ENCODE peak calls at places on chromosome 3, in four cellular contexts. G is H1, R is K562, K is GM12878. Y is an unnamed sample.

GRCh38 chr3:81581966-81582599 is 179.4 kb downstream of the GBE1 start:
- DNase-seq in G (peak), R (peak), K (peak), Y (peak)

GRCh38 chr3:127373701-127374625 is 86.1 kb upstream of the PRR20G start:
- DNase-seq in G (no peak), R (peak), K (no peak), Y (no peak)

GRCh38 chr3:933311-933710 is 159.5 kb upstream of the CNTN6 start:
- DNase-seq in G (no peak), R (no peak), K (no peak), Y (no peak)

GRCh38 chr3:106030620-106030945 is 161.8 kb upstream of the CBLB start:
- DNase-seq in G (no peak), R (no peak), K (no peak), Y (no peak)

GRCh38 chr3:37992271-37993066 is 1.9 kb downstream of the VILL start:
- DNase-seq in G (no peak), R (no peak), K (no peak), Y (no peak)

GRCh38 chr3:17894434-17895060 is 152.1 kb upstream of the TBC1D5 start:
- DNase-seq in G (peak), R (peak), K (no peak), Y (no peak)

GRCh38 chr3:66041116-66041515 is 2.4 kb upstream of the MAGI1 start:
- DNase-seq in G (no peak), R (no peak), K (no peak), Y (no peak)

GRCh38 chr3:85571835-85572234 is 613.0 kb downstream of the CADM2 start:
- DNase-seq in G (no peak), R (no peak), K (no peak), Y (no peak)

GRCh38 chr3:17602126-17602525 is 140.3 kb downstream of the TBC1D5 start:
- DNase-seq in G (no peak), R (no peak), K (no peak), Y (no peak)

GRCh38 chr3:172367205-172368105 is 80.8 kb downstream of the GHSR start:
- DNase-seq in G (no peak), R (peak), K (no peak), Y (peak)
- TF ChIP-seq NRF1 in G (no peak), R (no peak), K (no peak), Y (no peak)

DNA sequence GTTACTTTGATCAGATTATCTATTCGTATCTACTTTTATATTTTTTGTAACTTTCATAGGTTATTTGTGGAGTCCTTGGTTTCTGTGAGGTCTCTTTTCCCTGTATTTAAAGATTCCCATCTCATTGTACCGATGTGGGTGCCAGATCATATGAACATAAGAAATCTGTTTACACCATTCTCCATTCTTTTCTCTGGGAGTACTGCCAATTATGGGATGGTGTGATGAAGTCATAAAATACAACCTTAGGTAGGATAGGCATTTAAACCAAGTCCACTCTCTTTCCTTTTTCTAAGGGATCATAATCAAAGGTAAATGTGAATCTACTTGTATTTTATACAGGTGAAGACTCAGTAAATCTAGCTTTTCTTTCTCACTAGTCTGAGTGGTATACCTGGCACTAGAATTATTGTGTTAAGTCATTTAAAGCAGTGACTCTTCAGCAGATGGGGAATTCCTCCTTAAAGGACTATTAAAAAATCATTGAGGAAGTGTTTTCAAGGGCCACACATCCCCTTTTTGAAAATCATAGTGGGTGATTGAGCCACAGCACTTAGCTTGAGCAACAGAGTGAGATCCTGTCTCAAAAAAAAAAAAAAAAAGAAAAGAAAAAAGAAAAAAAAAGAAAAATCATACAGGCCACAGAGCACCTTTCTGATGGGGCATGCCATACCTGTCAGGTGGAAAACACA is 12.3 kb upstream of the NFKBIZ start:
- DNase-seq in G (no peak), R (no peak), K (no peak), Y (no peak)
- TF ChIP-seq NRF1 in G (no peak), R (no peak), K (no peak), Y (no peak)

DNA sequence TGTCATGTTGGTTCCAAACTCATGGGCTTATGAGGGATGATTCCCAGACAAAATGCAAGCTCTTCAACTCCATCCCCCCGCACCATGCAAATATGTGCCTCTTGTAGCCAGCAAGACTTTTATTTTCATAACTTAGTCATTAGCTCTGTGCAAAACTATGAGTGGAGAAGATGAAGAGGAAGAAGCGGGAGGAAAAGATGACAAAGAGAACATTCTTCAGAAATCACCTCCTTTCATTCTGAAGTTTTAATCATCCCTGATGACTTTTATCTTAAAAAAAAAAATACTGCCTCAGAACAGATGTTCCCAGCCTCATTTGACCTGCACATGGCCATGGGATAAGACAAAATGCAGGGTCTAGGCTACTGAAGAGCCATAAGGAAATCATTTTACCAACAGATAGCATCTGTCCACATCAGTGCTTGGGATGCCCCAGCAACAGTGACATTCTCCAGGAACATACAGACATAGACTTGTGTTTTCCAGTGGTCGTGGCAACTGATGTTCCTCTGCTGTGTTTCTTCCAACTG is 145.5 kb downstream of the WNT5A start:
- DNase-seq in G (no peak), R (no peak), K (no peak), Y (peak)
- TF ChIP-seq NRF1 in G (no peak), R (no peak), K (no peak), Y (no peak)

GRCh38 chr3:8967553-8967952 is 4.3 kb upstream of the RAD18 start:
- DNase-seq in G (no peak), R (no peak), K (no peak), Y (no peak)
- TF ChIP-seq NRF1 in G (no peak), R (no peak), K (no peak), Y (no peak)

DNA sequence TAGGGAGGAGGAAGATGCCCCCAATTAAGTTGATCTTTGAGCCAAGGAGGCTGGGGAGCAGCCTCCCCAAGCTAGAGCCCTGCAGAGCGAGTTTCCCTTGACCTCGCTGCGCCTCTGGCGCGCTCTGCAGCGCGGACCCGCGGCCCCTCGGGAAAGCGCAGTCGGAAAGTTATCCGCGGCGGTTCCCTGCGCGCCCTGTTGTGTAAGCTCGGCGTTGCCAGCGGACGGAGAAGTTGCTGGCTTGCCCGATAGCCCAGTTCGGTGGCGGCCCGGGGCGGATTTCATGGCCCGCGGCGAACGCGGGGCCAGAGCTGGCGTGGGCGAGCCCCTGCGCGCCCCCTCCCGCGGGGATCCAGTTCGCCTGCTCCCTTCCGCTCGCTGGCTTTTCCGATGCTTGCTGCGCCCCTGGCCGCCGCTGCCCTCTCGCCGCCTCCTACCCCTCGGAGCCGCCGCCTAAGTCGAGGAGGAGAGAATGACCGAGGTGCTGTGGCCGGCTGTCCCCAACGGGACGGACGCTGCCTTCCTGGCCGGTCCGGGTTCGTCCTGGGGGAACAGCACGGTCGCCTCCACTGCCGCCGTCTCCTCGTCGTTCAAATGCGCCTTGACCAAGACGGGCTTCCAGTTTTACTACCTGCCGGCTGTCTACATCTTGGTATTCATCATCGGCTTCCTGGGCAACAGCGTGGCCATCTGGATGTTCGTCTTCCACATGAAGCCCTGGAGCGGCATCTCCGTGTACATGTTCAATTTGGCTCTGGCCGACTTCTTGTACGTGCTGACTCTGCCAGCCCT is 576 bp downstream of the P2RY1 start:
- DNase-seq in G (no peak), R (peak), K (no peak), Y (peak)
- TF ChIP-seq NRF1 in G (no peak), R (peak), K (no peak), Y (no peak)

Y was measured in SK-N-SH.